ENCODE peak calls at places on chromosomes 7 and 10, in seven cellular contexts. C is brain microvascular endothelial cell; Y is CD8-positive, alpha-beta T cell; V is HCT116; W is mesendoderm; L is breast epithelium; T is CD4-positive, alpha-beta memory T cell. O is an unnamed sample.

GRCh38 chr10:54843085-54843646 is 42.1 kb upstream of the PCDH15 start:
- DNase-seq in C (no peak), Y (no peak), V (no peak), W (no peak), L (no peak), T (no peak), O (no peak)

GRCh38 chr7:117666689-117667088 is 186.9 kb downstream of the CFTR start:
- DNase-seq in C (no peak), Y (no peak), V (no peak), W (no peak), L (no peak), T (no peak), O (no peak)

GRCh38 chr7:112266595-112267270 is 60.2 kb downstream of the ZNF277 start:
- DNase-seq in C (peak), Y (no peak), V (no peak), W (no peak), L (no peak), T (no peak), O (no peak)

GRCh38 chr10:16930540-16930939 is 113.3 kb upstream of the RSU1 start:
- DNase-seq in C (no peak), Y (no peak), V (no peak), W (no peak), L (no peak), T (no peak), O (no peak)

GRCh38 chr10:26931223-26931622 is 70.5 kb upstream of the ABI1 start:
- DNase-seq in C (no peak), Y (no peak), V (no peak), W (peak), L (no peak), T (no peak), O (no peak)

GRCh38 chr7:51606601-51607154 is 290.1 kb upstream of the COBL start:
- DNase-seq in C (no peak), Y (no peak), V (peak), W (no peak), L (no peak), T (no peak), O (no peak)

GRCh38 chr10:69662901-69663300 is 32.9 kb downstream of the FAM241B start:
- DNase-seq in C (no peak), Y (no peak), V (no peak), W (no peak), L (no peak), T (no peak), O (no peak)

GRCh38 chr7:5574770-5575269 is 151.2 kb upstream of the TNRC18 start:
- DNase-seq in C (no peak), Y (no peak), V (no peak), W (peak), L (no peak), T (no peak), O (no peak)

GRCh38 chr7:139797607-139798006 is 19.8 kb upstream of the HIPK2 start:
- DNase-seq in C (no peak), Y (no peak), V (no peak), W (no peak), L (no peak), T (no peak), O (no peak)

GRCh38 chr7:45021604-45022296 is 21.7 kb downstream of the CCM2 start:
- DNase-seq in C (peak), Y (no peak), V (no peak), W (peak), L (no peak), T (no peak), O (no peak)

GRCh38 chr7:25028370-25028971 is 48.5 kb upstream of the OSBPL3 start:
- DNase-seq in C (peak), Y (no peak), V (no peak), W (peak), L (no peak), T (peak), O (no peak)

GRCh38 chr7:32616625-32617024 is 121.3 kb downstream of the AVL9 start:
- DNase-seq in C (peak), Y (no peak), V (peak), W (peak), L (no peak), T (no peak), O (no peak)

GRCh38 chr10:48789861-48790739 is 105.4 kb downstream of the WDFY4 start:
- DNase-seq in C (no peak), Y (no peak), V (no peak), W (no peak), L (no peak), T (no peak), O (no peak)

GRCh38 chr10:36533316-36533715 is 592.1 kb upstream of the ANKRD30A start:
- DNase-seq in C (no peak), Y (no peak), V (no peak), W (no peak), L (no peak), T (no peak), O (no peak)

GRCh38 chr10:36542493-36542892 is 582.9 kb upstream of the ANKRD30A start:
- DNase-seq in C (no peak), Y (no peak), V (no peak), W (no peak), L (no peak), T (no peak), O (no peak)

GRCh38 chr10:36534471-36535002 is 590.9 kb upstream of the ANKRD30A start:
- DNase-seq in C (peak), Y (no peak), V (no peak), W (peak), L (no peak), T (no peak), O (peak)

GRCh38 chr10:36540611-36541010 is 584.8 kb upstream of the ANKRD30A start:
- DNase-seq in C (no peak), Y (no peak), V (no peak), W (no peak), L (no peak), T (no peak), O (no peak)

GRCh38 chr10:36538945-36539586 is 586.3 kb upstream of the ANKRD30A start:
- DNase-seq in C (peak), Y (no peak), V (no peak), W (peak), L (no peak), T (no peak), O (no peak)
- H3K27ac ChIP-seq in C (peak), Y (no peak), V (no peak), W (no peak), L (no peak), T (no peak), O (no peak)

DNA sequence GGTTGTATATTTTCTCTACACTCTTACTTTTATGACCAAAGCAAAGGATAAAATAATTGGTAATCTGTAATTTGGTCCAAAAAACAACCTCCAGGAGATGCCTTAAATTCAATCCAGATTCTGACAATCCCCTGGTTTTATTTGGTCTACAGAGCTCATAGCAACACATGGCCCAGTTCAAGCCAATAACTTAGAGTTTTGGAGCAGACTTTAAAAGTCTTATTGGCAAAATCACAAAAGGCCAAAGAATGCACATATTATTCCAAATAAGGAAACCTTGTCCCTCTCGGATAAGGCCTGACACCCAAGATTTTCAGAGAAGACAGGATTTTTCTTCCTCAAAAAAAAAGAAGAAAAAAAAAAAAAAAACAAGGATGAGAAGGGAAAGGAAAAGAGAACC is 51.9 kb downstream of the SORBS1 start:
- DNase-seq in C (no peak), Y (no peak), V (no peak), W (no peak), L (no peak), T (no peak), O (no peak)
- H3K27ac ChIP-seq in C (no peak), Y (no peak), V (no peak), W (no peak), L (peak), T (no peak), O (no peak)

GRCh38 chr10:82477776-82478175 is 602.8 kb downstream of the NRG3 start:
- DNase-seq in C (no peak), Y (no peak), V (no peak), W (no peak), L (no peak), T (no peak), O (no peak)
- H3K27ac ChIP-seq in C (no peak), Y (no peak), V (no peak), W (no peak), L (no peak), T (no peak), O (no peak)

GRCh38 chr7:106681815-106682495 is 21.0 kb upstream of the CCDC71L start:
- DNase-seq in C (peak), Y (no peak), V (no peak), W (no peak), L (no peak), T (no peak), O (no peak)
- H3K27ac ChIP-seq in C (no peak), Y (no peak), V (no peak), W (no peak), L (no peak), T (no peak), O (no peak)

GRCh38 chr7:96728139-96728538 is 18.5 kb upstream of the SEM1 start:
- DNase-seq in C (no peak), Y (no peak), V (no peak), W (no peak), L (no peak), T (no peak), O (no peak)
- H3K27ac ChIP-seq in C (no peak), Y (no peak), V (no peak), W (no peak), L (no peak), T (no peak), O (no peak)

GRCh38 chr10:76581685-76582084 is 1055.9 kb downstream of the KCNMA1 start:
- DNase-seq in C (no peak), Y (no peak), V (no peak), W (no peak), L (no peak), T (no peak), O (no peak)

GRCh38 chr10:76582536-76582935 is 1055.1 kb downstream of the KCNMA1 start:
- DNase-seq in C (peak), Y (no peak), V (no peak), W (peak), L (no peak), T (no peak), O (no peak)

DNA sequence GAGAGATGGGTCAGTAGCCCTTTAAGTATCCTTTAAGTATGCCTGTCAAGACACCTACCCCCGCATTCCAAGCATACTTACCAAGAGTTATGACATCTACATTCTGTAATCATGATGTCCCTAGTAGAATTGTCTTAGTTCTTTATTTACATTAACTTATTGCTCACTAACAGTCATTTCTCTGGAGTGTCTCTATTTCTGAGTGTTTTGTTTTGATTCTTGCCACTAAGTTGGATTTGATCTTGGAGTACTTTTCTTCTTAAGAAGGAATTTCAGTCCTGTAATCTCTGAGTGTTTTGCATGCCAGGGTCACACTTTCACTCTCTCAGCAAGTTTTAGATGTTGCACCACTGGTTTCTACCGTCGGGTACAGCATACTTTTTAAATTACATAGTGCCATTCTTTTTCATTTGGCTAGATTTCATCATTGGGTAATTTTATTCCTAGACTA is 1053.9 kb downstream of the KCNMA1 start:
- DNase-seq in C (peak), Y (no peak), V (no peak), W (peak), L (no peak), T (no peak), O (no peak)
- H3K27ac ChIP-seq in C (peak), Y (no peak), V (no peak), W (no peak), L (no peak), T (no peak), O (no peak)

O was measured in Karpas-422.